ENCODE peak calls at places on chromosomes 4 and X, in eight cellular contexts. S is endothelial cell; M is astrocyte; K is cardiac muscle cell; U is midbrain; I is left kidney; Y is caudate nucleus; H is activated CD8-positive, alpha-beta memory T cell treated with anti-CD3 and anti-CD28 coated beads for 48 hours. V is an unnamed sample.

GRCh38 chrX:109872021-109872730 is 130.7 kb upstream of the TMEM164 start:
- DNase-seq in Y (no peak), I (no peak), K (no peak), M (peak; percentile 51), H (no peak), U (no peak), S (no peak), V (no peak)

GRCh38 chr4:153649572-153649991 is 34.5 kb upstream of the TLR2 start:
- DNase-seq in Y (no peak), S (no peak), M (peak; percentile 9), H (no peak), I (peak; percentile 60), K (no peak), U (no peak), V (no peak)

GRCh38 chr4:122313001-122313400 is 65.8 kb upstream of the ADAD1 start:
- DNase-seq in M (no peak), U (no peak), Y (no peak), I (no peak), H (no peak), K (no peak), S (no peak), V (no peak)

GRCh38 chr4:54998991-54999390 is 126.4 kb downstream of the KDR start:
- DNase-seq in Y (no peak), K (peak; percentile 86), U (peak; percentile 8), M (peak; percentile 7), I (peak; percentile 35), H (no peak), S (no peak), V (no peak)

GRCh38 chr4:153955306-153955705 is 166.4 kb upstream of the SFRP2 start:
- DNase-seq in U (no peak), H (no peak), S (no peak), M (no peak), Y (no peak), I (no peak), K (no peak), V (no peak)

GRCh38 chrX:7586126-7586525 is 256.8 kb upstream of the VCX start:
- DNase-seq in H (no peak), K (no peak), Y (no peak), M (peak; percentile 2), I (peak; percentile 37), S (peak; percentile 11), U (peak; percentile 36), V (no peak)

GRCh38 chr4:4606321-4606720 is 64.5 kb upstream of the STX18 start:
- DNase-seq in Y (no peak), H (no peak), I (peak; percentile 24), S (no peak), U (no peak), K (peak; percentile 27), M (peak; percentile 29), V (no peak)

GRCh38 chr4:37734989-37735388 is 48.8 kb upstream of the RELL1 start:
- DNase-seq in U (no peak), I (no peak), Y (no peak), K (no peak), M (no peak), H (no peak), S (no peak), V (no peak)

GRCh38 chr4:127012549-127012948 is 620.2 kb upstream of the INTU start:
- DNase-seq in H (no peak), Y (no peak), K (peak; percentile 15), S (no peak), M (peak; percentile 85), I (no peak), U (no peak), V (no peak)

GRCh38 chr4:52996261-52997131 is 134.4 kb downstream of the RASL11B start:
- DNase-seq in K (peak; percentile 95), Y (no peak), M (peak; percentile 61), I (peak; percentile 72), H (no peak), U (no peak), S (no peak), V (no peak)

GRCh38 chr4:24476209-24476781 is 108.1 kb downstream of the DHX15 start:
- DNase-seq in S (no peak), I (peak; percentile 23), M (peak; percentile 3), K (peak; percentile 46), H (no peak), Y (no peak), U (no peak), V (no peak)

GRCh38 chr4:52203351-52203750 is 152.2 kb downstream of the SPATA18 start:
- DNase-seq in I (no peak), U (no peak), Y (no peak), H (no peak), K (no peak), M (no peak), S (no peak), V (no peak)

GRCh38 chr4:76072760-76073159 is 1.7 kb upstream of the ART3 start:
- DNase-seq in I (no peak), M (no peak), K (no peak), Y (no peak), H (no peak), S (no peak), U (no peak), V (no peak)

GRCh38 chr4:165207016-165207430 is 338 bp upstream of the KLHL2 start:
- DNase-seq in M (peak; percentile 32), K (peak; percentile 18), U (peak; percentile 53), H (no peak), I (peak; percentile 66), S (no peak), Y (no peak), V (no peak)

GRCh38 chr4:180028682-180029081 is 2214.5 kb upstream of the TENM3 start:
- DNase-seq in S (peak; percentile 58), I (peak; percentile 83), Y (no peak), H (no peak), U (peak; percentile 2), M (peak; percentile 29), K (no peak), V (no peak)

GRCh38 chr4:176790398-176790797 is 2.3 kb downstream of the VEGFC start:
- DNase-seq in I (no peak), M (no peak), H (no peak), Y (no peak), S (no peak), U (no peak), K (no peak), V (no peak)

GRCh38 chr4:26787461-26788340 is 72.9 kb upstream of the STIM2 start:
- DNase-seq in U (no peak), Y (no peak), M (peak; percentile 79), I (peak; percentile 55), S (no peak), H (peak; percentile 17), K (peak; percentile 63), V (peak; percentile 60)

GRCh38 chr4:78592104-78592783 is 40.7 kb downstream of the ANXA3 start:
- DNase-seq in I (no peak), S (peak; percentile 53), M (no peak), K (no peak), Y (no peak), U (no peak), H (no peak), V (no peak)

GRCh38 chr4:102959503-102959902 is 60.0 kb downstream of the SLC9B1 start:
- DNase-seq in K (no peak), H (no peak), I (no peak), M (no peak), U (no peak), S (no peak), Y (no peak), V (no peak)

GRCh38 chr4:75063417-75063816 is 130.5 kb downstream of the PARM1 start:
- DNase-seq in Y (no peak), U (no peak), M (no peak), I (no peak), H (no peak), K (no peak), S (no peak), V (no peak)

GRCh38 chrX:111047575-111047974 is 48.4 kb upstream of the PAK3 start:
- DNase-seq in K (peak; percentile 14), I (no peak), Y (no peak), U (no peak), M (no peak), S (no peak), H (no peak), V (no peak)

GRCh38 chrX:110409925-110410324 is 51.3 kb downstream of the RTL9 start:
- DNase-seq in S (no peak), U (no peak), M (peak; percentile 53), I (no peak), K (no peak), H (no peak), Y (no peak), V (no peak)

GRCh38 chr4:112296949-112297483 is at the start of gene ALPK1:
- DNase-seq in M (peak; percentile 79), I (peak; percentile 90), Y (no peak), U (peak; percentile 23), S (no peak), H (no peak), K (peak; percentile 95), V (no peak)

GRCh38 chrX:16160729-16161128 is 6.6 kb upstream of the MAGEB17 start:
- DNase-seq in S (no peak), I (no peak), U (no peak), K (peak; percentile 56), H (no peak), Y (no peak), M (peak; percentile 94), V (no peak)

GRCh38 chr4:55906999-55907398 is 41.7 kb upstream of the CEP135 start:
- DNase-seq in S (no peak), K (no peak), Y (no peak), I (no peak), M (peak; percentile 32), U (no peak), H (no peak), V (no peak)

V was measured in osteocyte.